ENCODE peak calls at places on chromosomes 4 and X, in seven cellular contexts. L, W, K, H, R, J and D are unnamed samples.

GRCh38 chrX:111568356-111568755 is 56.9 kb downstream of the SERTM2 start:
- DNase-seq in K (no peak), R (no peak), H (no peak), W (no peak), L (no peak), J (no peak), D (peak)

GRCh38 chr4:82588871-82589270 is 27.1 kb upstream of the TMEM150C start:
- DNase-seq in H (no peak), R (no peak), W (no peak), L (no peak), K (no peak), J (no peak), D (no peak)

GRCh38 chr4:145785391-145786008 is 105.6 kb downstream of the C4orf51 start:
- DNase-seq in H (no peak), L (no peak), W (no peak), R (no peak), J (no peak), K (no peak), D (peak)

GRCh38 chr4:183099537-183100297 is 660 bp downstream of the WWC2 start:
- DNase-seq in R (no peak), K (peak), J (no peak), W (no peak), L (no peak), H (no peak), D (peak)

GRCh38 chr4:8727546-8728510 is 135.3 kb downstream of the CPZ start:
- DNase-seq in L (no peak), W (no peak), H (no peak), J (no peak), K (no peak), R (no peak), D (no peak)

GRCh38 chr4:140088317-140088967 is 65.5 kb downstream of the MAML3 start:
- DNase-seq in L (no peak), R (no peak), K (no peak), W (no peak), J (peak), H (no peak), D (peak)

GRCh38 chrX:150256297-150256650 is 106.8 kb upstream of the MAMLD1 start:
- DNase-seq in K (no peak), L (no peak), J (no peak), R (no peak), H (no peak), W (no peak), D (no peak)

GRCh38 chr4:81922271-81922775 is 450.6 kb upstream of the RASGEF1B start:
- DNase-seq in R (no peak), J (no peak), K (no peak), H (no peak), L (no peak), W (no peak), D (no peak)

GRCh38 chr4:173214661-173215060 is 46.0 kb downstream of the GALNT7 start:
- DNase-seq in H (no peak), J (peak), R (no peak), L (no peak), K (no peak), W (no peak), D (peak)

GRCh38 chr4:186554485-186554884 is 882 bp downstream of the MTNR1A start:
- DNase-seq in W (no peak), L (no peak), J (peak), H (no peak), K (no peak), R (no peak), D (peak)

GRCh38 chrX:104370089-104370488 is 115.4 kb upstream of the ESX1 start:
- DNase-seq in J (no peak), W (no peak), H (no peak), R (no peak), K (no peak), L (no peak), D (peak)

GRCh38 chrX:20080277-20080676 is 36.4 kb downstream of the MAP7D2 start:
- DNase-seq in R (no peak), L (no peak), J (no peak), H (no peak), K (no peak), W (no peak), D (no peak)

GRCh38 chrX:70096052-70096451 is 33.8 kb downstream of the OTUD6A start:
- DNase-seq in R (no peak), L (no peak), W (no peak), K (no peak), J (no peak), H (no peak), D (peak)

GRCh38 chr4:651884-652642 is 22.0 kb downstream of the ATP5ME start:
- DNase-seq in J (no peak), H (no peak), R (no peak), W (no peak), L (no peak), K (no peak), D (no peak)

GRCh38 chr4:153114771-153115321 is 89.4 kb upstream of the TRIM2 start:
- DNase-seq in H (no peak), L (no peak), K (no peak), J (peak), W (peak), R (no peak), D (peak)

GRCh38 chr4:107939307-107939706 is 8.0 kb downstream of the CYP2U1 start:
- DNase-seq in J (peak), H (no peak), W (no peak), K (no peak), R (no peak), L (no peak), D (peak)